ENCODE peak calls at places on chromosomes 16 and 17, in nine cellular contexts. One of them, this sample, is unnamed.

GRCh38 chr16:11064202-11064540 is 119.8 kb downstream of the CLEC16A start:
- DNase-seq in NCI-H82: no peak
- DNase-seq in EL: no peak
- DNase-seq in body of pancreas: no peak
- DNase-seq in IMR-90: no peak
- DNase-seq in stimulated activated CD4-positive, alpha-beta T cell treated with anti-CD3 and anti-CD28 coated beads, Interleukin-1b, Interleukin-23, amount 100 ng/mL, for 1 hour: no peak
- DNase-seq in HepG2: no peak
- DNase-seq in hippocampal formation: no peak
- DNase-seq in choroid plexus epithelial cell: no peak
- DNase-seq in this sample: no peak

GRCh38 chr16:85104147-85104546 is 8.1 kb downstream of the CIBAR2 start:
- DNase-seq in NCI-H82: peak; percentile 88
- DNase-seq in EL: no peak
- DNase-seq in body of pancreas: no peak
- DNase-seq in IMR-90: no peak
- DNase-seq in stimulated activated CD4-positive, alpha-beta T cell treated with anti-CD3 and anti-CD28 coated beads, Interleukin-1b, Interleukin-23, amount 100 ng/mL, for 1 hour: no peak
- DNase-seq in HepG2: no peak
- DNase-seq in hippocampal formation: no peak
- DNase-seq in choroid plexus epithelial cell: no peak
- DNase-seq in this sample: no peak

GRCh38 chr17:70539172-70539924 is 370.0 kb downstream of the KCNJ2 start:
- DNase-seq in NCI-H82: no peak
- DNase-seq in EL: no peak
- DNase-seq in body of pancreas: no peak
- DNase-seq in IMR-90: no peak
- DNase-seq in stimulated activated CD4-positive, alpha-beta T cell treated with anti-CD3 and anti-CD28 coated beads, Interleukin-1b, Interleukin-23, amount 100 ng/mL, for 1 hour: no peak
- DNase-seq in HepG2: no peak
- DNase-seq in hippocampal formation: no peak
- DNase-seq in choroid plexus epithelial cell: peak; percentile 25
- DNase-seq in this sample: no peak

GRCh38 chr16:4471869-4472268 is 2.6 kb downstream of the NMRAL1 start:
- DNase-seq in NCI-H82: no peak
- DNase-seq in EL: no peak
- DNase-seq in body of pancreas: no peak
- DNase-seq in IMR-90: no peak
- DNase-seq in stimulated activated CD4-positive, alpha-beta T cell treated with anti-CD3 and anti-CD28 coated beads, Interleukin-1b, Interleukin-23, amount 100 ng/mL, for 1 hour: no peak
- DNase-seq in HepG2: no peak
- DNase-seq in hippocampal formation: no peak
- DNase-seq in choroid plexus epithelial cell: no peak
- DNase-seq in this sample: no peak

GRCh38 chr17:81277421-81277820 is 17.7 kb downstream of the SLC38A10 start:
- DNase-seq in NCI-H82: no peak
- DNase-seq in EL: no peak
- DNase-seq in body of pancreas: no peak
- DNase-seq in IMR-90: peak; percentile 68
- DNase-seq in stimulated activated CD4-positive, alpha-beta T cell treated with anti-CD3 and anti-CD28 coated beads, Interleukin-1b, Interleukin-23, amount 100 ng/mL, for 1 hour: no peak
- DNase-seq in HepG2: no peak
- DNase-seq in hippocampal formation: peak; percentile 21
- DNase-seq in choroid plexus epithelial cell: no peak
- DNase-seq in this sample: no peak

GRCh38 chr17:78661092-78661770 is 84.0 kb upstream of the DNAH17 start:
- DNase-seq in NCI-H82: no peak
- DNase-seq in EL: peak; percentile 75
- DNase-seq in body of pancreas: no peak
- DNase-seq in IMR-90: no peak
- DNase-seq in stimulated activated CD4-positive, alpha-beta T cell treated with anti-CD3 and anti-CD28 coated beads, Interleukin-1b, Interleukin-23, amount 100 ng/mL, for 1 hour: no peak
- DNase-seq in HepG2: no peak
- DNase-seq in hippocampal formation: no peak
- DNase-seq in choroid plexus epithelial cell: no peak
- DNase-seq in this sample: peak; percentile 79

GRCh38 chr16:56606688-56607618 is 1.4 kb upstream of the MT2A start:
- DNase-seq in NCI-H82: no peak
- DNase-seq in EL: peak; percentile 99
- DNase-seq in body of pancreas: peak; percentile 80
- DNase-seq in IMR-90: peak; percentile 100
- DNase-seq in stimulated activated CD4-positive, alpha-beta T cell treated with anti-CD3 and anti-CD28 coated beads, Interleukin-1b, Interleukin-23, amount 100 ng/mL, for 1 hour: no peak
- DNase-seq in HepG2: peak; percentile 97
- DNase-seq in hippocampal formation: no peak
- DNase-seq in choroid plexus epithelial cell: peak; percentile 98
- DNase-seq in this sample: peak; percentile 95

GRCh38 chr16:73052441-73053030 is 4.6 kb upstream of the ZFHX3 start:
- DNase-seq in NCI-H82: no peak
- DNase-seq in EL: no peak
- DNase-seq in body of pancreas: no peak
- DNase-seq in IMR-90: no peak
- DNase-seq in stimulated activated CD4-positive, alpha-beta T cell treated with anti-CD3 and anti-CD28 coated beads, Interleukin-1b, Interleukin-23, amount 100 ng/mL, for 1 hour: no peak
- DNase-seq in HepG2: no peak
- DNase-seq in hippocampal formation: no peak
- DNase-seq in choroid plexus epithelial cell: no peak
- DNase-seq in this sample: no peak

GRCh38 chr16:1863681-1864460 is 8.1 kb downstream of the MEIOB start:
- DNase-seq in NCI-H82: peak; percentile 38
- DNase-seq in EL: peak; percentile 29
- DNase-seq in body of pancreas: peak; percentile 8
- DNase-seq in IMR-90: peak; percentile 44
- DNase-seq in stimulated activated CD4-positive, alpha-beta T cell treated with anti-CD3 and anti-CD28 coated beads, Interleukin-1b, Interleukin-23, amount 100 ng/mL, for 1 hour: no peak
- DNase-seq in HepG2: no peak
- DNase-seq in hippocampal formation: no peak
- DNase-seq in choroid plexus epithelial cell: peak; percentile 62
- DNase-seq in this sample: no peak

GRCh38 chr16:17334096-17334495 is 136.7 kb downstream of the XYLT1 start:
- DNase-seq in NCI-H82: no peak
- DNase-seq in EL: peak; percentile 51
- DNase-seq in body of pancreas: no peak
- DNase-seq in IMR-90: peak; percentile 96
- DNase-seq in stimulated activated CD4-positive, alpha-beta T cell treated with anti-CD3 and anti-CD28 coated beads, Interleukin-1b, Interleukin-23, amount 100 ng/mL, for 1 hour: no peak
- DNase-seq in HepG2: no peak
- DNase-seq in hippocampal formation: no peak
- DNase-seq in choroid plexus epithelial cell: no peak
- DNase-seq in this sample: no peak

GRCh38 chr17:4199818-4200402 is 56.9 kb downstream of the CYB5D2 start:
- DNase-seq in NCI-H82: peak; percentile 69
- DNase-seq in EL: peak; percentile 45
- DNase-seq in body of pancreas: no peak
- DNase-seq in IMR-90: peak; percentile 42
- DNase-seq in stimulated activated CD4-positive, alpha-beta T cell treated with anti-CD3 and anti-CD28 coated beads, Interleukin-1b, Interleukin-23, amount 100 ng/mL, for 1 hour: no peak
- DNase-seq in HepG2: peak; percentile 36
- DNase-seq in hippocampal formation: no peak
- DNase-seq in choroid plexus epithelial cell: peak; percentile 58
- DNase-seq in this sample: no peak

GRCh38 chr17:45284176-45285140 is 22.6 kb upstream of the SPATA32 start:
- DNase-seq in NCI-H82: no peak
- DNase-seq in EL: no peak
- DNase-seq in body of pancreas: no peak
- DNase-seq in IMR-90: no peak
- DNase-seq in stimulated activated CD4-positive, alpha-beta T cell treated with anti-CD3 and anti-CD28 coated beads, Interleukin-1b, Interleukin-23, amount 100 ng/mL, for 1 hour: peak; percentile 26
- DNase-seq in HepG2: no peak
- DNase-seq in hippocampal formation: no peak
- DNase-seq in choroid plexus epithelial cell: no peak
- DNase-seq in this sample: no peak

GRCh38 chr17:57948555-57949420 is 6.4 kb downstream of the CUEDC1 start:
- DNase-seq in NCI-H82: no peak
- DNase-seq in EL: peak; percentile 98
- DNase-seq in body of pancreas: peak; percentile 28
- DNase-seq in IMR-90: peak; percentile 96
- DNase-seq in stimulated activated CD4-positive, alpha-beta T cell treated with anti-CD3 and anti-CD28 coated beads, Interleukin-1b, Interleukin-23, amount 100 ng/mL, for 1 hour: no peak
- DNase-seq in HepG2: no peak
- DNase-seq in hippocampal formation: no peak
- DNase-seq in choroid plexus epithelial cell: peak; percentile 92
- DNase-seq in this sample: peak; percentile 100

GRCh38 chr16:72884037-72884436 is 163.9 kb downstream of the ZFHX3 start:
- DNase-seq in NCI-H82: no peak
- DNase-seq in EL: peak; percentile 42
- DNase-seq in body of pancreas: no peak
- DNase-seq in IMR-90: peak; percentile 56
- DNase-seq in stimulated activated CD4-positive, alpha-beta T cell treated with anti-CD3 and anti-CD28 coated beads, Interleukin-1b, Interleukin-23, amount 100 ng/mL, for 1 hour: no peak
- DNase-seq in HepG2: no peak
- DNase-seq in hippocampal formation: no peak
- DNase-seq in choroid plexus epithelial cell: peak; percentile 37
- DNase-seq in this sample: no peak

GRCh38 chr17:81426676-81427445 is 31.6 kb downstream of the BAHCC1 start:
- DNase-seq in NCI-H82: no peak
- DNase-seq in EL: no peak
- DNase-seq in body of pancreas: no peak
- DNase-seq in IMR-90: no peak
- DNase-seq in stimulated activated CD4-positive, alpha-beta T cell treated with anti-CD3 and anti-CD28 coated beads, Interleukin-1b, Interleukin-23, amount 100 ng/mL, for 1 hour: no peak
- DNase-seq in HepG2: no peak
- DNase-seq in hippocampal formation: peak; percentile 66
- DNase-seq in choroid plexus epithelial cell: no peak
- DNase-seq in this sample: no peak

GRCh38 chr16:55832788-55833583 is at the start of gene CES1:
- DNase-seq in NCI-H82: peak; percentile 81
- DNase-seq in EL: no peak
- DNase-seq in body of pancreas: peak; percentile 27
- DNase-seq in IMR-90: no peak
- DNase-seq in stimulated activated CD4-positive, alpha-beta T cell treated with anti-CD3 and anti-CD28 coated beads, Interleukin-1b, Interleukin-23, amount 100 ng/mL, for 1 hour: no peak
- DNase-seq in HepG2: peak; percentile 94
- DNase-seq in hippocampal formation: no peak
- DNase-seq in choroid plexus epithelial cell: no peak
- DNase-seq in this sample: no peak

GRCh38 chr16:85531516-85531915 is 81.6 kb upstream of the GSE1 start:
- DNase-seq in NCI-H82: no peak
- DNase-seq in EL: no peak
- DNase-seq in body of pancreas: no peak
- DNase-seq in IMR-90: no peak
- DNase-seq in stimulated activated CD4-positive, alpha-beta T cell treated with anti-CD3 and anti-CD28 coated beads, Interleukin-1b, Interleukin-23, amount 100 ng/mL, for 1 hour: no peak
- DNase-seq in HepG2: no peak
- DNase-seq in hippocampal formation: no peak
- DNase-seq in choroid plexus epithelial cell: no peak
- DNase-seq in this sample: no peak

GRCh38 chr16:84507011-84507982 is 2.8 kb upstream of the MEAK7 start:
- DNase-seq in NCI-H82: no peak
- DNase-seq in EL: no peak
- DNase-seq in body of pancreas: no peak
- DNase-seq in IMR-90: no peak
- DNase-seq in stimulated activated CD4-positive, alpha-beta T cell treated with anti-CD3 and anti-CD28 coated beads, Interleukin-1b, Interleukin-23, amount 100 ng/mL, for 1 hour: no peak
- DNase-seq in HepG2: no peak
- DNase-seq in hippocampal formation: no peak
- DNase-seq in choroid plexus epithelial cell: no peak
- DNase-seq in this sample: no peak